ENCODE peak calls at places on chromosome 5, in four cellular contexts. E is upper lobe of right lung, F is fibroblast of lung, I is osteoblast. C is an unnamed sample.

GRCh38 chr5:135705230-135705631 is 126.4 kb upstream of the CXCL14 start:
- DNase-seq in E (no peak), I (no peak), F (peak), C (no peak)

GRCh38 chr5:128290152-128290858 is 206.7 kb downstream of the SLC12A2 start:
- DNase-seq in I (peak), E (no peak), F (peak), C (no peak)

GRCh38 chr5:116502616-116503015 is 72.0 kb downstream of the SEMA6A start:
- DNase-seq in E (no peak), I (no peak), F (peak), C (peak)

GRCh38 chr5:472076-472655 is 29.2 kb downstream of the EXOC3 start:
- DNase-seq in E (peak), F (peak), I (peak), C (peak)

GRCh38 chr5:88826959-88827585 is 55.9 kb downstream of the MEF2C start:
- DNase-seq in F (peak), I (peak), E (no peak), C (peak)

GRCh38 chr5:112125910-112126309 is 293.2 kb downstream of the EPB41L4A start:
- DNase-seq in E (no peak), I (no peak), F (no peak), C (no peak)

GRCh38 chr5:98977723-98978122 is 48.9 kb upstream of the CHD1 start:
- DNase-seq in I (no peak), F (no peak), E (no peak), C (no peak)

GRCh38 chr5:19900269-19900668 is 87.7 kb downstream of the CDH18 start:
- DNase-seq in E (no peak), F (no peak), I (no peak), C (no peak)

GRCh38 chr5:56169281-56169680 is 63.8 kb downstream of the ANKRD55 start:
- DNase-seq in E (no peak), I (no peak), F (peak), C (no peak)

GRCh38 chr5:156927545-156927944 is 35.5 kb downstream of the TIMD4 start:
- DNase-seq in I (no peak), F (no peak), E (no peak), C (no peak)

GRCh38 chr5:129857124-129857523 is 47.1 kb upstream of the CHSY3 start:
- DNase-seq in I (no peak), F (no peak), E (no peak), C (no peak)

GRCh38 chr5:115460476-115460875 is 84.1 kb downstream of the FEM1C start:
- DNase-seq in E (peak), I (no peak), F (peak), C (no peak)

GRCh38 chr5:90802695-90803317 is 244.2 kb downstream of the ADGRV1 start:
- DNase-seq in E (no peak), I (peak), F (peak), C (no peak)

GRCh38 chr5:103860327-103860726 is 297.7 kb upstream of the NUDT12 start:
- DNase-seq in F (no peak), E (no peak), I (no peak), C (no peak)

GRCh38 chr5:90170231-90170630 is 239.3 kb downstream of the CETN3 start:
- DNase-seq in E (no peak), F (no peak), I (no peak), C (no peak)

GRCh38 chr5:168659286-168659847 is 80.2 kb upstream of the PANK3 start:
- DNase-seq in I (no peak), E (no peak), F (no peak), C (no peak)

GRCh38 chr5:127028822-127029457 is 1.4 kb downstream of the MARCHF3 start:
- DNase-seq in F (peak), E (no peak), I (no peak), C (no peak)

GRCh38 chr5:53616939-53617549 is 56.6 kb downstream of the NDUFS4 start:
- DNase-seq in F (peak), I (peak), E (no peak), C (no peak)

GRCh38 chr5:100779669-100780375 is 123.3 kb downstream of the ST8SIA4 start:
- DNase-seq in E (no peak), I (no peak), F (no peak), C (no peak)

GRCh38 chr5:11791777-11792176 is 112.5 kb downstream of the CTNND2 start:
- DNase-seq in F (peak), I (no peak), E (no peak), C (no peak)

GRCh38 chr5:124289641-124290201 is 456.7 kb downstream of the ZNF608 start:
- DNase-seq in I (no peak), F (no peak), E (no peak), C (no peak)

GRCh38 chr5:134647750-134648424 is 698 bp upstream of the SEC24A start:
- DNase-seq in E (no peak), I (peak), F (peak), C (no peak)

GRCh38 chr5:94830520-94830919 is 212.1 kb downstream of the SLF1 start:
- DNase-seq in F (no peak), E (no peak), I (no peak), C (no peak)

GRCh38 chr5:108398964-108399363 is 17.1 kb upstream of the FBXL17 start:
- DNase-seq in F (no peak), I (no peak), E (no peak), C (no peak)

GRCh38 chr5:71973563-71973962 is 133.7 kb upstream of the MAP1B start:
- DNase-seq in I (no peak), E (no peak), F (no peak), C (no peak)

GRCh38 chr5:71782771-71783770 is 64.0 kb downstream of the CARTPT start:
- DNase-seq in I (peak), F (peak), E (peak), C (peak)

GRCh38 chr5:115450741-115451140 is 93.8 kb downstream of the FEM1C start:
- DNase-seq in I (no peak), F (peak), E (no peak), C (no peak)

GRCh38 chr5:95620870-95621838 is 1.3 kb downstream of the GPR150 start:
- DNase-seq in E (peak), F (peak), I (peak), C (no peak)

GRCh38 chr5:133847301-133847700 is 121.1 kb downstream of the C5orf15 start:
- DNase-seq in F (no peak), I (no peak), E (peak), C (no peak)

DNA sequence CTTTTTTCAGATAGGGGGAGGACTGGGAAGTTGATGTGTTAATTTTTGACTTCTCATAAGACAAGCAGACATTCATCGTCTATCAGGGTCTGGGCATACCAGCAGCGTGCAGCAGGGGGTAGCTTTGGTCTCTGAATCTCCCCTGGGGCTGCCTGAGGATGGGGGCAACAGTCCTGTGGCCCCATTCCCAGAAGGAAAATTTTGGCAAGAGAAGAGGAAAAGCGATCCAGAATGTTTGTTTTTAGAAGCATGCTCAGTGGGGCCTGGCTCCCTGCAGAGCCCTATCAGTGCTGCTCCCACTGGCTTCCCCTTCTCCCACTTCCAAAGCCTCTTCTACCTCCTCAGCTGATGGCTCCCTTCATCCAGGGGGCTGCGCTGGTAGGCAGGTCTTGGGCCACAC is 194.8 kb upstream of the IL12B start:
- DNase-seq in I (no peak), F (peak), E (no peak), C (no peak)
- H3K27ac ChIP-seq in I (no peak), F (no peak), E (no peak), C (no peak)

DNA sequence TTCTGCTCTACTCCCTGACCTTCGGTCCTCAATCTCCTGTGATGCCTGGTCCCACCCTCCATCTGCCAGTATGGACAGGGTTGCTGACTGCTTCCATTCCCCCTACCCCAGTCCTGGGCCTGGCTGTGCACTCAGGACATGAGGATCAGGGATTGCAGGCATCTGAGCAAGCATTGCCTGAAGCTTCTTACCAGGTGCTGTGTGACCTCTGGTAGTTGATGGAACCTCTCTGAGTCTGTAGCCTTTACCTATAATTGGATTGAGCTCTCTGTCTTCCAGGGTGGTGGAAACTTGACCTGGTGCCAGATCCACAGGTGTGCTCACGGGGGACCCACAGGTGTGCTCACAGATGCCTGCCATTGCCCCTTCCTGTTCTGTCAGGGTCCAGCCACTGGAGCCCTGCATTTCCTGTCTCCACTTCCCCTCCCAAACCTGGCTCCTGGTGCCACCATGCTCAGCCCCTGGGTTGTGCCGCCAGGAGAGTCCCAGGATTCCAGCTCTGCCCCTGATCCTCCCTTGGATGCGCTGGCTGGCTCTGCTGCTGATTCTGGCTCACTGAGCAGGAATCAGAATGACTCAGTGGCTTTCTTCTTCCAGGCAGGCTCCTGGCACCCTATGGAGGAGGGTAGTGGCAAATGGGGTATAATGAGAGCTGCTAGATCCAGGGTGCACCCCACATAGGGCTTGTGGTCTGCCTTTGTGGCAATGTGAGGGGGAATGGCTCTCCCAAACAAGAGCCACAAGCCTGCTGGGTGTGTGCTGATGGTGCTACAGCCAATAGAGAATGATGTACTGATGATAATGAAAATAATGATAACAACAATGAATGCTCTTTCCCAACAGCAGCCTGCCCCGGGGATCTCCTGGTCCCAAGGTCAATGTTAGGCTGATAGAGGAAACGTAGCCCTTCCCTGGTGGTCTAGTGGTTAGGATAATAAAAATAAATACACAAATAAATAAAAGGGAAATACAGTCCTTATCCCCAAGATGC is 35.2 kb upstream of the PSD2 start:
- DNase-seq in E (no peak), F (peak), I (peak), C (no peak)
- H3K27ac ChIP-seq in E (no peak), F (no peak), I (no peak), C (no peak)

GRCh38 chr5:176869501-176870109 is 29.5 kb downstream of the HK3 start:
- DNase-seq in I (no peak), F (no peak), E (no peak), C (no peak)
- H3K27ac ChIP-seq in I (no peak), F (no peak), E (no peak), C (no peak)

DNA sequence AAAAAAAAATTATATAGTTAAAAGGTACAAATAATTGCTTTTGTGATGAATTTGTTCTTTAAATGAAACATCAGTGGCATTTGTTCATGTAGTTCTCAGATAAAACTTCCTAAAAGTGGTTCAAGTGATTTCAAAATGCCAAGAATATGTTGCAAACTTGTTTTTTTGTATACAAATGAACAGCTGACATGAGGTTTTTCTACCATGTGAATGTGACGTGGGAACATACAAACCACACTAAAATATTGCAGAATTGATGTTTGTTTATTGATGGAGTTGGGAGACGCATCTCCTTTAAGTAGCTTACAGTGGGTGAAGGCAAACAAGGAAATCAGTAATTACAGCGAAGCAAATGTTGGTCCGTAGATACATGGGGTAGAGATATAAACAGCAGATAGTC is 17.0 kb downstream of the BASP1 start:
- DNase-seq in F (no peak), E (no peak), I (no peak), C (no peak)
- H3K27ac ChIP-seq in F (no peak), E (no peak), I (peak), C (no peak)

GRCh38 chr5:113276493-113276892 is 158.3 kb downstream of the TSSK1B start:
- DNase-seq in F (no peak), I (no peak), E (no peak), C (no peak)

GRCh38 chr5:113276001-113276400 is 158.8 kb downstream of the TSSK1B start:
- DNase-seq in I (no peak), E (no peak), F (no peak), C (no peak)

GRCh38 chr5:113274836-113275414 is 159.9 kb downstream of the TSSK1B start:
- DNase-seq in I (peak), F (no peak), E (no peak), C (no peak)

GRCh38 chr5:113271753-113272454 is 162.9 kb downstream of the TSSK1B start:
- DNase-seq in F (peak), E (no peak), I (peak), C (no peak)

DNA sequence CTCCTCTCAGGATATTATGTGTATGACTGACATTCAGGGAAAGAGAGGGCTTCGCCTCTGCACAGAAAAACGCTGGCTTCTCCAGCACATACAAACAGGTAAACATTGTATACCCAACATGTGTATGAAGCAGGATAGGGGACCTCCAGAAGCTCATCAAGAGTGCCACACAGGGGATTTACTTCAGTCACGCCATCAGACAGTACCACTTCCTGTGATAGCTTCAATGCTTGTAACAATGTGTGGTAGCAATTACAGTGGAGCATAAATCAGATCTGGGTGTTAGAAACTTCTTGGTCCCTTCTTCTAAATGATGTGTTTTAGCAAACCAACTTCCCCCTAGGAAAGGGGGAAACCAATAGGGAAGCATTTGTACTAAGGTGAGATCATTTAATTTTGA is 160.8 kb downstream of the TSSK1B start:
- DNase-seq in E (no peak), F (no peak), I (peak), C (no peak)
- H3K27ac ChIP-seq in E (no peak), F (no peak), I (no peak), C (no peak)

DNA sequence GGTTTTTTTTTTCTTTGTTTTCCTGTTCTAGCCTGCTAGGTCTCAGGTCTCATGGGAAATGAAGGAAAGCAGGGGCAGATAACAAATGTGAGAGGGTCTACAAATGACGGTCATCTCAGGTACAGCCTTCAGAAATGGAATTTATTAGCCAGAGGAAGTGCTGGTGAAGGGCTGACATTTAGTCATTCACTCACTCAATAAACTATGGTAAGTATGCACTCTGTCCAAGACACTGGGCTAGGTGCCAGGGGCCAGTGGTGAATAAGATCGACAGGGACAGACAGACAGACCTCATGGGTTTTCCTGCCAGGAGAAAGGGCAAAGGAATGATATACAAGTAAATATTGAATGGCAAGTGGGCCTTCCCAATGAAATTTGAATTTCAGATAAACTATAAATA is 6.3 kb downstream of the PDE6A start:
- DNase-seq in I (no peak), E (no peak), F (peak), C (no peak)
- H3K27ac ChIP-seq in I (peak), E (no peak), F (no peak), C (no peak)

GRCh38 chr5:172740483-172741205 is 30.4 kb downstream of the DUSP1 start:
- DNase-seq in E (peak), F (peak), I (peak), C (peak)
- H3K27ac ChIP-seq in E (peak), F (peak), I (peak), C (peak)

C was measured in sigmoid colon.